ENCODE peak calls at places on chromosomes 5 and 9, in five cellular contexts. L is GM23248, Z is GM23338, X is fibroblast of lung, Y is A673. W is an unnamed sample.

GRCh38 chr5:101605700-101606099 is 690.4 kb downstream of the SLCO4C1 start:
- DNase-seq in L (no peak), Z (no peak), X (no peak), Y (no peak), W (no peak)

GRCh38 chr9:81566074-81566698 is 123.2 kb downstream of the TLE1 start:
- DNase-seq in L (no peak), Z (peak; percentile 31), X (no peak), Y (no peak), W (peak; percentile 7)

GRCh38 chr9:90919883-90920282 is 118.3 kb downstream of the SYK start:
- DNase-seq in L (no peak), Z (no peak), X (no peak), Y (no peak), W (no peak)

GRCh38 chr5:17785774-17786173 is 151.5 kb downstream of the TAF11L14 start:
- DNase-seq in L (no peak), Z (peak; percentile 33), X (no peak), Y (peak; percentile 20), W (no peak)

GRCh38 chr5:67115238-67115637 is 81.4 kb downstream of the CD180 start:
- DNase-seq in L (no peak), Z (no peak), X (no peak), Y (no peak), W (no peak)

GRCh38 chr9:124011460-124012301 is at the start of gene LHX2:
- DNase-seq in L (peak; percentile 88), Z (peak; percentile 98), X (peak; percentile 58), Y (peak; percentile 90), W (peak; percentile 73)

GRCh38 chr5:31390256-31390655 is 141.6 kb downstream of the DROSHA start:
- DNase-seq in L (no peak), Z (no peak), X (no peak), Y (no peak), W (no peak)

GRCh38 chr9:6771722-6772121 is 13.9 kb downstream of the KDM4C start:
- DNase-seq in L (no peak), Z (peak; percentile 90), X (no peak), Y (no peak), W (no peak)

GRCh38 chr5:53206562-53206961 is 97.0 kb upstream of the MOCS2 start:
- DNase-seq in L (no peak), Z (no peak), X (no peak), Y (no peak), W (no peak)

GRCh38 chr5:59174248-59174844 is 591.5 kb downstream of the RAB3C start:
- DNase-seq in L (peak; percentile 81), Z (peak; percentile 75), X (peak; percentile 92), Y (peak; percentile 80), W (peak; percentile 48)

GRCh38 chr9:4366649-4367330 is 66.9 kb upstream of the GLIS3 start:
- DNase-seq in L (peak; percentile 70), Z (peak; percentile 78), X (peak; percentile 54), Y (peak; percentile 65), W (peak; percentile 40)

GRCh38 chr9:101387871-101388506 is 3.2 kb upstream of the BAAT start:
- DNase-seq in L (peak; percentile 75), Z (peak; percentile 86), X (peak; percentile 53), Y (peak; percentile 70), W (peak; percentile 25)

GRCh38 chr5:57818397-57818796 is 335.8 kb upstream of the ACTBL2 start:
- DNase-seq in L (no peak), Z (no peak), X (no peak), Y (no peak), W (no peak)

GRCh38 chr9:92669527-92669889 is 423 bp downstream of the IPPK start:
- DNase-seq in L (no peak), Z (peak; percentile 45), X (no peak), Y (peak; percentile 20), W (no peak)

GRCh38 chr5:162685302-162685701 is 617.7 kb downstream of the GABRG2 start:
- DNase-seq in L (no peak), Z (no peak), X (no peak), Y (no peak), W (no peak)

GRCh38 chr5:109921735-109922395 is 232.1 kb downstream of the MAN2A1 start:
- DNase-seq in L (no peak), Z (no peak), X (no peak), Y (no peak), W (peak; percentile 22)

GRCh38 chr9:4836676-4837075 is 43.9 kb downstream of the RCL1 start:
- DNase-seq in L (no peak), Z (no peak), X (peak; percentile 37), Y (no peak), W (peak; percentile 34)

GRCh38 chr9:133322701-133323100 is 13.3 kb downstream of the SURF6 start:
- DNase-seq in L (no peak), Z (no peak), X (no peak), Y (no peak), W (no peak)

GRCh38 chr5:134568761-134569725 is 43.6 kb downstream of the JADE2 start:
- DNase-seq in L (peak; percentile 60), Z (no peak), X (peak; percentile 74), Y (no peak), W (no peak)

GRCh38 chr5:120055858-120056257 is 408.2 kb upstream of the PRR16 start:
- DNase-seq in L (peak; percentile 62), Z (no peak), X (peak; percentile 90), Y (peak; percentile 11), W (peak; percentile 36)

GRCh38 chr9:105690742-105691141 is 3.6 kb upstream of the TMEM38B start:
- DNase-seq in L (peak; percentile 48), Z (peak; percentile 34), X (peak; percentile 44), Y (no peak), W (no peak)

GRCh38 chr9:116791314-116791713 is 104.2 kb downstream of the TRIM32 start:
- DNase-seq in L (no peak), Z (no peak), X (peak; percentile 49), Y (no peak), W (no peak)

GRCh38 chr9:88339322-88339721 is 48.9 kb upstream of the SPIN1 start:
- DNase-seq in L (no peak), Z (no peak), X (no peak), Y (peak; percentile 25), W (no peak)

GRCh38 chr5:142845402-142845901 is 75.3 kb downstream of the ARHGAP26 start:
- DNase-seq in L (no peak), Z (no peak), X (no peak), Y (no peak), W (no peak)

GRCh38 chr9:68822596-68823165 is 117.6 kb downstream of the PIP5K1B start:
- DNase-seq in L (no peak), Z (no peak), X (no peak), Y (no peak), W (no peak)

GRCh38 chr5:51378415-51378777 is 4.9 kb upstream of the ISL1 start:
- DNase-seq in L (no peak), Z (peak; percentile 84), X (no peak), Y (no peak), W (no peak)

GRCh38 chr5:51376504-51376903 is 6.7 kb upstream of the ISL1 start:
- DNase-seq in L (no peak), Z (no peak), X (no peak), Y (no peak), W (no peak)

GRCh38 chr5:51378778-51379652 is 4.2 kb upstream of the ISL1 start:
- DNase-seq in L (peak; percentile 18), Z (peak; percentile 86), X (no peak), Y (no peak), W (peak; percentile 4)

GRCh38 chr5:51377151-51378060 is 5.8 kb upstream of the ISL1 start:
- DNase-seq in L (no peak), Z (peak; percentile 71), X (no peak), Y (no peak), W (no peak)

GRCh38 chr5:51378061-51378409 is 5.2 kb upstream of the ISL1 start:
- DNase-seq in L (no peak), Z (no peak), X (no peak), Y (no peak), W (no peak)
- TF ChIP-seq EZH2 in L (peak; percentile 68), Z (peak; percentile 76), X (no peak), Y (no peak), W (no peak)

GRCh38 chr9:109313351-109313750 is 7.5 kb downstream of the EPB41L4B start:
- DNase-seq in L (no peak), Z (no peak), X (no peak), Y (no peak), W (no peak)

GRCh38 chr9:109315480-109315879 is 5.4 kb downstream of the EPB41L4B start:
- DNase-seq in L (no peak), Z (peak; percentile 29), X (no peak), Y (no peak), W (no peak)

GRCh38 chr9:109315889-109316640 is 4.8 kb downstream of the EPB41L4B start:
- DNase-seq in L (peak; percentile 99), Z (peak; percentile 50), X (peak; percentile 56), Y (peak; percentile 23), W (peak; percentile 80)

GRCh38 chr9:109312783-109313182 is 8.1 kb downstream of the EPB41L4B start:
- DNase-seq in L (no peak), Z (no peak), X (no peak), Y (no peak), W (no peak)

DNA sequence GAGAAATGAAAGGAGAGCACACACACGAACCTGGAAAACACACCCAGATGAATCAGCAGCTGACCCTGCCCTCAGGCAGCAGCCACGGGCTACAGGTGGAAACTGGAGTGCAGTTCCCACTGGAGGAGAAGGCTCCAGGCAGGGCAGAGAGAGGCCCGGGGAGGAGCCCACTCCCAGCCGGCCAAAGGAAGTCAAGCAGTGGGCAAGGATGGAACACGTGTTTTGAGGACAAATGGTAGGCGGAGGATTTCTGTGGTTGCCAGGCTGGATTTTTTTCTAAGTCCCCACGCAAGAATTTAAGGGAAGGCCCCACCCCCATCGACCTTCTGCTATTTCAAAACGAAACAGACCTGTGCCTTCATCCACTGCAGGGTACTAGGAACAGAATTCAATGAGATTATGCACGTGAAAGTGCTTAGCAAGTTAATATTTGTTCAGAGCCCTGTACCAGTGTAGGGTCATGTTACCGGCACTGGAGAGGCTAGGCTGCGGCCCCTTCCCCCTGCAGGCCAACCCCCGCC is 6.8 kb downstream of the EPB41L4B start:
- DNase-seq in L (no peak), Z (no peak), X (no peak), Y (no peak), W (no peak)
- H3K27ac ChIP-seq in L (no peak overlapping the region), Z (peak overlapping the region; percentile 40), X (no peak overlapping the region), Y (no peak overlapping the region), W (no peak overlapping the region)

DNA sequence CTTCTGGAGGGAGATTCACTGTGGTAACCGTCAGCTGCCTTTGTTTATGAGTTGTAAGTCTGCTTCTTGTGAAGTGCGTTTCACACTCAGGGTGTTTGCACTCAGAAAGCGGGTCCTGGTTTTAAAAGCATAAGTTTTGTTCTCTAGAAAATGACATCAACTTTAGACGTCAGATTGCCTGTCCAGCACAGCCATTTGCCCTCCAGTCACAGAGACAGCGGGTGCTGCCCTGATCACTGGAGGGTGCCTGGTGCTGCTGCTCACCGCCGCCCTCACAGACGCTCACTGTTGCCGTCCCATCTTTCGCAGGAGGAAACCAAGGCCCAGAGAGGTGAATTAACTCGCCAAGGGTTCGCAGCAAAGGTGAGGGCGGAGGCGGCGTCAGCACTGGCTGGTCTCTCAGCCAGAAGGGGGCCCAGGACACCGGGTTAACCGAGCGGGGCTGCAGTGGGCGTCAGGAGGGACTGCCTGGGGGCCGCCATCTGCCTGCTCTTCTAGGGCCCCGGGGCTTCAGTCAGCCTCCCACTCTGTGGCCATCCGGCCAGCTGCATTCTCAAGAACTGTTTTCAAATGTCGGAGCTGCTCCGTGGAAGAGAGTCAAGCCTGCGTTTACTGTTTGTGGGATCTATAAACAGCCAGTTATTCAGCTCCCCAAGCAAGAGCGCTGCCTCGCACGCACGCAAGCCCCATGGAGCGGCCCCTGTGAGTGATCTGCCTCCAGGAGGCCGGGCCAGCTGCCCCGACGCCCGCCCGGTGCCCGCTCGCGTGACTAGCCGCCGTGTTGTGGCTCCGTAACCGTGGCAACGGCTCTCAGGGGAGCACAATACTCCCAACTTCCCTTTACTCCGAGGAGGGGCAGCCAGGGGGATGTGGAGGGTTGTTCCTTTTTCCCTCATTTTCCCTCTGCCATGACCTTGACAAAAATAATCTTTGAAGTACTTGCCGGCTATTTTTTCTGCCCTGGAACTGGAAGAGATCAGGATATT is 43.4 kb upstream of the EXOC3 start:
- DNase-seq in L (peak; percentile 100), Z (peak; percentile 88), X (peak; percentile 94), Y (peak; percentile 81), W (peak; percentile 89)
- TF ChIP-seq EZH2 in L (no peak), Z (no peak), X (no peak), Y (no peak), W (no peak)

GRCh38 chr5:14240366-14240765 is 97.2 kb downstream of the TRIO start:
- DNase-seq in L (peak; percentile 62), Z (no peak), X (peak; percentile 66), Y (no peak), W (peak; percentile 36)
- H3K27ac ChIP-seq in L (peak overlapping the region; percentile 52), Z (no peak overlapping the region), X (peak overlapping the region; percentile 17), Y (no peak overlapping the region), W (peak overlapping the region; percentile 13)

W was measured in astrocyte.